ENCODE peak calls at places on chromosomes 13 and 19, in ten cellular contexts. Y is heart left ventricle, T is NCI-H2171 treated with DMSO at 0.1 percent for 48 hours, V is uterus, S is HEK293T, W is amygdala, Q is osteocyte, N is T follicular helper cell, J is ACHN, X is SW 1271. H is an unnamed sample.

GRCh38 chr19:7224205-7224833 is 69.9 kb downstream of the INSR start:
- DNase-seq in Y (peak), T (no peak), V (peak), S (no peak), W (peak), Q (no peak), N (no peak), J (no peak), X (no peak), H (no peak)

GRCh38 chr13:73059460-73060250 is 850 bp downstream of the KLF5 start:
- DNase-seq in Y (peak), T (peak), V (peak), S (peak), W (peak), Q (no peak), N (peak), J (peak), X (no peak), H (no peak)

GRCh38 chr19:41402010-41402409 is 4.4 kb downstream of the BCKDHA start:
- DNase-seq in Y (no peak), T (no peak), V (no peak), S (no peak), W (no peak), Q (no peak), N (no peak), J (no peak), X (no peak), H (no peak)

GRCh38 chr13:101489635-101490034 is 37.2 kb downstream of the ITGBL1 start:
- DNase-seq in Y (no peak), T (no peak), V (no peak), S (no peak), W (no peak), Q (no peak), N (no peak), J (no peak), X (peak), H (no peak)

GRCh38 chr19:29454109-29454508 is 71.7 kb upstream of the VSTM2B start:
- DNase-seq in Y (no peak), T (no peak), V (no peak), S (no peak), W (no peak), Q (no peak), N (no peak), J (no peak), X (no peak), H (no peak)

GRCh38 chr19:38721977-38722773 is 22.1 kb downstream of the CAPN12 start:
- DNase-seq in Y (peak), T (no peak), V (no peak), S (no peak), W (peak), Q (no peak), N (no peak), J (no peak), X (no peak), H (no peak)

GRCh38 chr19:3106509-3107141 is 12.5 kb downstream of the GNA11 start:
- DNase-seq in Y (no peak), T (no peak), V (no peak), S (no peak), W (no peak), Q (no peak), N (no peak), J (no peak), X (no peak), H (no peak)

GRCh38 chr13:44373601-44374347 is at the start of gene SERP2:
- DNase-seq in Y (peak), T (peak), V (peak), S (peak), W (peak), Q (no peak), N (no peak), J (peak), X (no peak), H (no peak)

GRCh38 chr13:44904982-44905381 is 84.3 kb downstream of the NUFIP1 start:
- DNase-seq in Y (peak), T (no peak), V (peak), S (no peak), W (peak), Q (peak), N (no peak), J (no peak), X (no peak), H (peak)

GRCh38 chr13:59829690-59830089 is 334.0 kb downstream of the DIAPH3 start:
- DNase-seq in Y (no peak), T (no peak), V (no peak), S (no peak), W (no peak), Q (no peak), N (no peak), J (no peak), X (no peak), H (no peak)

GRCh38 chr13:37490176-37490575 is 108.4 kb downstream of the POSTN start:
- DNase-seq in Y (no peak), T (no peak), V (no peak), S (no peak), W (no peak), Q (no peak), N (no peak), J (no peak), X (no peak), H (no peak)

GRCh38 chr19:42108527-42109389 is 23.5 kb downstream of the POU2F2 start:
- DNase-seq in Y (peak), T (peak), V (peak), S (peak), W (peak), Q (peak), N (peak), J (peak), X (peak), H (peak)

GRCh38 chr13:53782400-53783030 is 753.9 kb downstream of the OLFM4 start:
- DNase-seq in Y (no peak), T (peak), V (no peak), S (peak), W (no peak), Q (no peak), N (no peak), J (peak), X (peak), H (peak)

GRCh38 chr19:49924004-49924880 is 4.8 kb upstream of the ATF5 start:
- DNase-seq in Y (no peak), T (peak), V (no peak), S (no peak), W (no peak), Q (no peak), N (no peak), J (no peak), X (no peak), H (peak)

GRCh38 chr13:99743079-99743478 is 228.5 kb downstream of the ZIC5 start:
- DNase-seq in Y (no peak), T (no peak), V (no peak), S (no peak), W (no peak), Q (no peak), N (no peak), J (no peak), X (no peak), H (no peak)

GRCh38 chr19:6677924-6678689 is 8.1 kb upstream of the TNFSF14 start:
- DNase-seq in Y (no peak), T (no peak), V (no peak), S (peak), W (no peak), Q (no peak), N (no peak), J (no peak), X (no peak), H (no peak)

GRCh38 chr13:78121459-78122348 is 203.1 kb upstream of the EDNRB start:
- DNase-seq in Y (peak), T (peak), V (peak), S (peak), W (no peak), Q (no peak), N (no peak), J (peak), X (peak), H (no peak)

GRCh38 chr13:35994131-35994966 is 136.8 kb downstream of the DCLK1 start:
- DNase-seq in Y (peak), T (no peak), V (peak), S (no peak), W (no peak), Q (no peak), N (no peak), J (peak), X (no peak), H (peak)

GRCh38 chr13:31908696-31909386 is 122.7 kb upstream of the FRY start:
- DNase-seq in Y (no peak), T (no peak), V (no peak), S (no peak), W (no peak), Q (no peak), N (no peak), J (no peak), X (no peak), H (no peak)

GRCh38 chr13:40876020-40876738 is 86.8 kb downstream of the SLC25A15 start:
- DNase-seq in Y (no peak), T (no peak), V (no peak), S (no peak), W (no peak), Q (no peak), N (no peak), J (no peak), X (no peak), H (no peak)

GRCh38 chr19:7873304-7874079 is 698 bp downstream of the PRR36 start:
- DNase-seq in Y (no peak), T (no peak), V (no peak), S (no peak), W (no peak), Q (no peak), N (no peak), J (no peak), X (no peak), H (no peak)

GRCh38 chr19:3618811-3619630 is 7.6 kb downstream of the CACTIN start:
- DNase-seq in Y (peak), T (no peak), V (no peak), S (no peak), W (no peak), Q (no peak), N (no peak), J (no peak), X (no peak), H (no peak)

GRCh38 chr13:71218960-71219359 is 648.0 kb downstream of the DACH1 start:
- DNase-seq in Y (no peak), T (peak), V (no peak), S (peak), W (no peak), Q (no peak), N (no peak), J (peak), X (peak), H (no peak)

H was measured in NCI-H446 treated with DMSO at 0.1 percent for 48 hours.